ENCODE peak calls at places on chromosome 9, in ten cellular contexts. X is EH; K is HAP-1; N is HTR-8/SVneo; P is cerebellar cortex; L is coronary artery; B is keratinocyte; O is stimulated activated CD4-positive, alpha-beta T cell treated with anti-CD3 and anti-CD28 coated beads, Interleukin-4, amount 100 ng/mL, for 24 hours; U is NCI-H774; G is NCI-H1436. H is an unnamed sample.
A peak's percentile ranks its signal among the peaks of the same experiment; 100 is the strongest.

GRCh38 chr9:99873531-99873930 is 32.9 kb upstream of the STX17 start:
- DNase-seq in N (peak; percentile 1), B (peak; percentile 2), L (no peak), K (no peak), O (no peak), X (peak; percentile 76), P (no peak), U (no peak), G (no peak), H (peak; percentile 96)

GRCh38 chr9:27280249-27280648 is 16.7 kb downstream of the EQTN start:
- DNase-seq in U (no peak), X (no peak), K (no peak), L (no peak), P (no peak), G (no peak), B (no peak), O (no peak), N (no peak), H (no peak)

GRCh38 chr9:73050887-73051550 is 98.2 kb upstream of the ALDH1A1 start:
- DNase-seq in L (no peak), G (no peak), N (no peak), B (no peak), K (no peak), O (no peak), U (peak; percentile 10), P (no peak), X (peak; percentile 49), H (peak; percentile 24)

GRCh38 chr9:90895786-90896185 is 94.2 kb downstream of the SYK start:
- DNase-seq in N (no peak), K (no peak), O (no peak), G (no peak), U (no peak), B (no peak), L (no peak), P (no peak), X (no peak), H (no peak)

GRCh38 chr9:35385042-35385441 is 104.9 kb upstream of the RUSC2 start:
- DNase-seq in P (peak; percentile 22), L (no peak), K (no peak), O (no peak), X (peak; percentile 73), B (no peak), U (no peak), G (no peak), N (no peak), H (peak; percentile 20)

GRCh38 chr9:133112361-133113026 is 8.5 kb downstream of the RALGDS start:
- DNase-seq in X (no peak), O (peak; percentile 28), N (no peak), U (no peak), K (no peak), B (no peak), P (no peak), G (no peak), L (no peak), H (peak; percentile 69)

GRCh38 chr9:89893886-89894285 is 289.1 kb downstream of the GADD45G start:
- DNase-seq in K (no peak), U (no peak), L (no peak), N (no peak), X (no peak), O (no peak), B (no peak), P (no peak), G (no peak), H (no peak)

GRCh38 chr9:129174102-129174723 is 3.8 kb downstream of the IER5L start:
- DNase-seq in N (peak; percentile 80), K (peak; percentile 78), O (peak; percentile 80), U (peak; percentile 89), B (peak; percentile 49), L (peak; percentile 94), X (peak; percentile 91), P (peak; percentile 89), G (peak; percentile 71), H (peak; percentile 92)

GRCh38 chr9:78261403-78262001 is 25.6 kb downstream of the CEP78 start:
- DNase-seq in X (peak; percentile 44), U (peak; percentile 13), K (peak; percentile 23), P (peak; percentile 28), N (no peak), L (no peak), B (no peak), G (no peak), O (no peak), H (peak; percentile 42)

GRCh38 chr9:2657427-2657826 is 35.8 kb downstream of the VLDLR start:
- DNase-seq in B (no peak), N (no peak), X (no peak), G (no peak), O (no peak), L (no peak), K (no peak), P (no peak), U (no peak), H (no peak)

GRCh38 chr9:134031783-134032182 is 6.5 kb downstream of the BRD3OS start:
- DNase-seq in N (no peak), G (no peak), O (no peak), K (no peak), X (no peak), U (no peak), L (no peak), B (no peak), P (no peak), H (no peak)

H was measured in M059J.